ENCODE peak calls at places on chromosome 6, in five cellular contexts. D is iPS-NIHi11, O is head of caudate nucleus, E is HCT116, X is iris pigment epithelial cell. R is an unnamed sample.
A peak's percentile ranks its signal among the peaks of the same experiment; 100 is the strongest.

GRCh38 chr6:35385457-35386202 is 43.3 kb downstream of the PPARD start:
- DNase-seq in D (no peak), O (no peak), E (no peak), X (peak; percentile 60), R (no peak)

GRCh38 chr6:67909354-67909753 is 725.7 kb upstream of the ADGRB3 start:
- DNase-seq in D (no peak), O (no peak), E (no peak), X (no peak), R (no peak)

GRCh38 chr6:35724059-35724458 is 12.8 kb upstream of the ARMC12 start:
- DNase-seq in D (no peak), O (no peak), E (no peak), X (no peak), R (no peak)

GRCh38 chr6:49336514-49337131 is 126.4 kb downstream of the MMUT start:
- DNase-seq in D (no peak), O (no peak), E (no peak), X (peak; percentile 50), R (no peak)

GRCh38 chr6:40733770-40734396 is 146.7 kb upstream of the LRFN2 start:
- DNase-seq in D (no peak), O (no peak), E (no peak), X (no peak), R (no peak)

GRCh38 chr6:147055821-147056392 is 148.3 kb upstream of the STXBP5 start:
- DNase-seq in D (no peak), O (no peak), E (no peak), X (no peak), R (no peak)

GRCh38 chr6:27078734-27079357 is 168.7 kb upstream of the PRSS16 start:
- DNase-seq in D (peak; percentile 69), O (peak; percentile 69), E (peak; percentile 52), X (peak; percentile 71), R (peak; percentile 86)

GRCh38 chr6:106084973-106085686 is 1.0 kb upstream of the PRDM1 start:
- DNase-seq in D (no peak), O (no peak), E (no peak), X (peak; percentile 31), R (no peak)